ENCODE peak calls at places on chromosomes 7 and 10, in seven cellular contexts. U is astrocyte, D is tibial nerve, E is PC-3, K is transverse colon, T is PC-9, O is esophagus squamous epithelium. P is an unnamed sample.

GRCh38 chr7:17236603-17237002 is 61.8 kb upstream of the AHR start:
- DNase-seq in U (peak), D (no peak), E (peak), K (no peak), T (no peak), O (no peak), P (no peak)

GRCh38 chr7:15323545-15323944 is 238.3 kb downstream of the AGMO start:
- DNase-seq in U (no peak), D (no peak), E (no peak), K (no peak), T (no peak), O (no peak), P (no peak)

GRCh38 chr10:127243490-127244272 is 47.3 kb upstream of the INSYN2A start:
- DNase-seq in U (peak), D (no peak), E (peak), K (peak), T (peak), O (no peak), P (peak)

GRCh38 chr7:43495572-43495971 is 87.3 kb upstream of the STK17A start:
- DNase-seq in U (no peak), D (no peak), E (no peak), K (no peak), T (no peak), O (no peak), P (no peak)

GRCh38 chr7:26683277-26683676 is 181.1 kb downstream of the SKAP2 start:
- DNase-seq in U (no peak), D (no peak), E (no peak), K (no peak), T (no peak), O (no peak), P (no peak)

GRCh38 chr10:17676919-17677318 is 33.0 kb downstream of the STAM start:
- DNase-seq in U (no peak), D (no peak), E (no peak), K (no peak), T (no peak), O (no peak), P (no peak)

GRCh38 chr10:48554668-48555067 is 50.2 kb downstream of the ARHGAP22 start:
- DNase-seq in U (no peak), D (no peak), E (no peak), K (no peak), T (no peak), O (no peak), P (no peak)

GRCh38 chr7:14071045-14071444 is 81.6 kb upstream of the ETV1 start:
- DNase-seq in U (no peak), D (no peak), E (no peak), K (no peak), T (no peak), O (no peak), P (no peak)

GRCh38 chr7:69403169-69403568 is 195.1 kb upstream of the AUTS2 start:
- DNase-seq in U (no peak), D (no peak), E (no peak), K (no peak), T (no peak), O (no peak), P (no peak)

GRCh38 chr10:3897156-3897555 is 112.1 kb upstream of the KLF6 start:
- DNase-seq in U (peak), D (no peak), E (peak), K (no peak), T (no peak), O (no peak), P (peak)

GRCh38 chr10:80077869-80078447 is 507 bp upstream of the TMEM254 start:
- DNase-seq in U (peak), D (no peak), E (no peak), K (no peak), T (peak), O (no peak), P (no peak)

GRCh38 chr7:147279951-147280350 is 1163.3 kb downstream of the CNTNAP2 start:
- DNase-seq in U (no peak), D (no peak), E (no peak), K (no peak), T (no peak), O (no peak), P (no peak)

GRCh38 chr10:50286517-50286916 is 35.2 kb upstream of the ASAH2 start:
- DNase-seq in U (peak), D (no peak), E (no peak), K (no peak), T (no peak), O (no peak), P (peak)

GRCh38 chr7:96663457-96663856 is 46.2 kb downstream of the SEM1 start:
- DNase-seq in U (no peak), D (no peak), E (no peak), K (no peak), T (no peak), O (no peak), P (no peak)

GRCh38 chr7:4058158-4058557 is 623.9 kb upstream of the FOXK1 start:
- DNase-seq in U (peak), D (no peak), E (peak), K (no peak), T (no peak), O (no peak), P (no peak)

GRCh38 chr10:58661336-58661735 is 148.7 kb downstream of the BICC1 start:
- DNase-seq in U (peak), D (no peak), E (peak), K (no peak), T (no peak), O (no peak), P (no peak)

GRCh38 chr7:44060091-44060947 is 5.0 kb downstream of the PGAM2 start:
- DNase-seq in U (no peak), D (peak), E (no peak), K (peak), T (no peak), O (no peak), P (no peak)

GRCh38 chr10:70341016-70341415 is 41.4 kb downstream of the LRRC20 start:
- DNase-seq in U (no peak), D (no peak), E (no peak), K (no peak), T (no peak), O (no peak), P (no peak)

GRCh38 chr7:117395743-117396142 is 31.6 kb downstream of the ASZ1 start:
- DNase-seq in U (no peak), D (no peak), E (no peak), K (no peak), T (no peak), O (no peak), P (peak)

GRCh38 chr10:104274762-104275721 is 6.1 kb downstream of the GSTO2 start:
- DNase-seq in U (no peak), D (no peak), E (peak), K (peak), T (peak), O (no peak), P (peak)

GRCh38 chr7:11130012-11130411 is 156.3 kb downstream of the PHF14 start:
- DNase-seq in U (peak), D (no peak), E (no peak), K (no peak), T (no peak), O (no peak), P (peak)

GRCh38 chr7:67618569-67619543 is 622.2 kb downstream of the TYW1 start:
- DNase-seq in U (no peak), D (peak), E (no peak), K (no peak), T (no peak), O (no peak), P (no peak)

GRCh38 chr10:95309958-95310357 is 19.2 kb upstream of the PDLIM1 start:
- DNase-seq in U (no peak), D (no peak), E (no peak), K (no peak), T (no peak), O (no peak), P (no peak)

GRCh38 chr10:100847440-100847839 is 65.3 kb upstream of the SLF2 start:
- DNase-seq in U (no peak), D (no peak), E (peak), K (no peak), T (no peak), O (no peak), P (no peak)

GRCh38 chr10:89915021-89915420 is 213.6 kb downstream of the KIF20B start:
- DNase-seq in U (peak), D (no peak), E (no peak), K (no peak), T (no peak), O (no peak), P (no peak)

GRCh38 chr10:71429929-71430328 is 33.2 kb downstream of the CDH23 start:
- DNase-seq in U (no peak), D (no peak), E (no peak), K (no peak), T (no peak), O (no peak), P (no peak)
- TF ChIP-seq CTCF in U (no peak), D (no peak), E (no peak), K (no peak), T (peak), O (no peak), P (peak)

GRCh38 chr7:72334733-72335132 is 77.4 kb downstream of the CALN1 start:
- DNase-seq in U (no peak), D (no peak), E (no peak), K (no peak), T (no peak), O (no peak), P (no peak)
- H3K4me3 ChIP-seq in U (no peak), D (no peak), E (no peak), K (no peak), T (no peak), O (no peak), P (no peak)

DNA sequence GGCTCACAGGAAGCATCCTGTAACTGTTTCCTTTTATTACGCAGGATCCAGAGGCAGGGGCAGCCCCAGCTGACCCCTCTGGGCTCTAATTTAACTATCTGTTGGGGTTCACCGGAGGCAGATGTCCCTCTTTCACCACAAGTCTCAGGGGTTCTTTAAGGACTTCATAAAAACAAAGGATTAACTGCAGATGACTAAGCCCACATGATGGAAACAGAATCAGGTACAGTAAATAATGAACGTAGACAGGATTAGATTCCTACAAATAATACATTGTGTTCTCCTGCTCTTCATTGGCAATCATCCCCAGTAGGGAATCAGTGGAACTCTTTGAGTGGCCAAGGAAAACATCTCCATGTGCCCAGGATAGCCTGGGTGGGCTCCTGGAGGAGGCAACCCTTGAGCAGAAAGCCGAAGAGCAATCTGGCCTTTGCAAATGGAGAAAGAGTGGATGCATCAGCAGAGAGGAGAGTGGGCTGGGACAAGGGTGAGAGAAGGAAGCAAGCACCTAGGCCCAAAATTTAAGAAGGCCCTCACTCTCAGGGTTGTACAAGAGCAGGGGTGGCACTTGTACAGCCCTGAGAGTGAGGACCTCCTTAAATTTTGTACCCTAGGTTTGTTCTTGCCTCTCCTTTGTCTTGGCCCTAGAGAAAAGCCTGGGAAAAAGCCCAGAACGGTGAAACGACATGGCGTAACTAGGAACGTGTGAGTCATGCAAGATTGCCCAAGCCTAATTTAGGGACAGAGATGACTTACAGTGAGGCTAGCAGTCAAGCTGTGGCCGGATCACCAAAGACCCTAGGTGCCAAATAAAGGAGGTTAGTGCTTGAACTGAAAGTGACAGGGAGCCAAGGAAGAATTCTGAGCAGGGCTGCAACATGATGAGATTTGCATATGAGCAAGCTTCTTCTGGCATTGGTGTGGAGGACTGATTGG is 24.8 kb downstream of the TBXAS1 start:
- DNase-seq in U (peak), D (peak), E (peak), K (peak), T (no peak), O (no peak), P (peak)
- TF ChIP-seq CTCF in U (no peak), D (no peak), E (no peak), K (no peak), T (no peak), O (no peak), P (no peak)

GRCh38 chr7:46218461-46219202 is 297.6 kb upstream of the IGFBP3 start:
- DNase-seq in U (no peak), D (no peak), E (no peak), K (no peak), T (no peak), O (no peak), P (no peak)
- H3K4me3 ChIP-seq in U (no peak), D (no peak), E (no peak), K (no peak), T (no peak), O (no peak), P (no peak)

GRCh38 chr10:117462424-117462792 is 80.1 kb upstream of the EMX2 start:
- DNase-seq in U (no peak), D (no peak), E (no peak), K (peak), T (no peak), O (no peak), P (peak)
- TF ChIP-seq CTCF in U (no peak), D (no peak), E (no peak), K (no peak), T (peak), O (no peak), P (peak)

DNA sequence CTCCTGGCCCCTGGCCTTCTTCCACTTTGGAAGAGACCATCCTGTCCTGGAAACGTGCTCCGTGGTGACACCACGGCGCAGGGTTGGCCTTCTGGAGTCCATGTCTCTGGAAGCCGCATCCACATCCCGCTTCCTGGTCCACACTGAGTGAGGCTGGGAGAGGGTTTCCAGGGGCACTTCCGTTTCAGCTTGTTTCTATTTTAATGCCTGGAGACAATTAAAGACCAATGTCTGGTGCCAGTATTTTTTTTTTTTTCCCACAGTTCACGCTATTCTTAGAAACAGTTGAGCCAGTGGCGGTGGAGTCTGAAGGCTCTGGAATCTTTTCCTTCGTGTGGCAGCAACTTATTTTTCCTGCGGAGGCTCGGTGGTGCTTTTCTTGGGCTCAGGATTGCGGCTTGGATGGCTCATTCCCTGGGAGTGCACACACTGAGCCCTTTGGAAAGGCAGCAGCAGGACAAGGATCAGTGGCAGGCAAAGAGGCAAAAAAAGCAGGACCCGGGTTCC is 202.6 kb downstream of the BAMBI start:
- DNase-seq in U (no peak), D (no peak), E (no peak), K (no peak), T (no peak), O (no peak), P (peak)
- H3K4me3 ChIP-seq in U (no peak), D (no peak), E (no peak), K (no peak), T (no peak), O (no peak), P (no peak)

GRCh38 chr7:92727755-92728154 is 108.6 kb downstream of the CDK6 start:
- DNase-seq in U (no peak), D (no peak), E (peak), K (no peak), T (no peak), O (no peak), P (no peak)
- TF ChIP-seq CTCF in U (no peak), D (no peak), E (no peak), K (no peak), T (no peak), O (no peak), P (no peak)

P was measured in fibroblast of villous mesenchyme.